ENCODE peak calls at places on chromosome 7, in eight cellular contexts. M, Z, Q, R, P, V, D and I are unnamed samples.

GRCh38 chr7:158348446-158348845 is 239.2 kb downstream of the PTPRN2 start:
- DNase-seq in M (no peak), P (no peak), R (no peak), D (no peak), Q (no peak), Z (no peak), V (no peak), I (no peak)

GRCh38 chr7:130154131-130154500 is 51.1 kb downstream of the TMEM209 start:
- DNase-seq in Q (no peak), M (no peak), P (no peak), D (peak), R (no peak), Z (no peak), V (no peak), I (no peak)

GRCh38 chr7:31122649-31123058 is 70.5 kb downstream of the ADCYAP1R1 start:
- DNase-seq in V (peak), Q (peak), P (peak), M (no peak), R (peak), Z (peak), D (peak), I (peak)

GRCh38 chr7:152366662-152367061 is 69.1 kb downstream of the KMT2C start:
- DNase-seq in D (no peak), R (no peak), Z (no peak), M (no peak), P (no peak), Q (peak), V (no peak), I (no peak)

GRCh38 chr7:82675396-82675795 is 231.8 kb upstream of the CACNA2D1 start:
- DNase-seq in D (no peak), Q (no peak), M (no peak), V (no peak), P (no peak), R (no peak), Z (no peak), I (no peak)

GRCh38 chr7:32171248-32171647 is 101.0 kb upstream of the PDE1C start:
- DNase-seq in V (no peak), P (no peak), D (no peak), Q (no peak), Z (no peak), R (no peak), M (no peak), I (no peak)

GRCh38 chr7:137932881-137933269 is 69.0 kb downstream of the CREB3L2 start:
- DNase-seq in D (peak), M (no peak), Q (no peak), P (peak), V (no peak), Z (no peak), R (no peak), I (no peak)

GRCh38 chr7:66359656-66360211 is 154.6 kb downstream of the TPST1 start:
- DNase-seq in P (no peak), V (no peak), R (no peak), M (no peak), Q (no peak), D (no peak), Z (no peak), I (no peak)

GRCh38 chr7:96327429-96327828 is 5.5 kb upstream of the SLC25A13 start:
- DNase-seq in R (peak), V (no peak), P (no peak), D (no peak), M (no peak), Z (no peak), Q (peak), I (peak)